ENCODE peak calls at places on chromosomes 3 and 15, in five cellular contexts. M is mesothelial cell of epicardium, E is psoas muscle, W is HL-60, O is PC-3. S is an unnamed sample.

GRCh38 chr15:35466476-35466875 is 79.5 kb downstream of the DPH6 start:
- DNase-seq in M (no peak), E (no peak), O (peak), W (no peak), S (no peak)

GRCh38 chr3:38843898-38844297 is 27.9 kb upstream of the SCN10A start:
- DNase-seq in O (peak), W (no peak), E (no peak), M (no peak), S (no peak)

GRCh38 chr3:85255954-85256353 is 297.2 kb downstream of the CADM2 start:
- DNase-seq in M (no peak), E (no peak), O (no peak), W (no peak), S (no peak)

GRCh38 chr3:80252113-80252512 is 484.3 kb upstream of the ROBO1 start:
- DNase-seq in M (no peak), O (no peak), E (no peak), W (no peak), S (no peak)

GRCh38 chr3:105672996-105673395 is 195.8 kb downstream of the CBLB start:
- DNase-seq in W (no peak), O (no peak), E (no peak), M (no peak), S (no peak)

GRCh38 chr3:41118461-41119385 is 80.6 kb upstream of the CTNNB1 start:
- DNase-seq in M (no peak), W (no peak), O (no peak), E (no peak), S (no peak)

GRCh38 chr15:27989838-27990237 is 109.3 kb downstream of the OCA2 start:
- DNase-seq in E (no peak), W (no peak), M (no peak), O (no peak), S (no peak)

GRCh38 chr3:46942079-46942478 is 34.5 kb downstream of the CCDC12 start:
- DNase-seq in W (no peak), O (no peak), M (no peak), E (no peak), S (no peak)

GRCh38 chr3:11212301-11212613 is 58.0 kb downstream of the HRH1 start:
- DNase-seq in O (peak), M (no peak), W (no peak), E (no peak), S (no peak)

GRCh38 chr3:131591394-131591990 is 88.7 kb upstream of the MRPL3 start:
- DNase-seq in M (peak), E (no peak), W (no peak), O (peak), S (no peak)

GRCh38 chr3:172159962-172160538 is 120.7 kb downstream of the FNDC3B start:
- DNase-seq in E (peak), O (no peak), W (peak), M (no peak), S (peak)

GRCh38 chr3:62665627-62666433 is 209.4 kb downstream of the CADPS start:
- DNase-seq in M (peak), W (peak), E (peak), O (peak), S (no peak)

GRCh38 chr15:65249641-65250040 is 37.0 kb downstream of the PARP16 start:
- DNase-seq in E (no peak), W (no peak), M (no peak), O (no peak), S (no peak)

GRCh38 chr15:79919749-79920511 is 23.1 kb upstream of the MTHFS start:
- DNase-seq in E (no peak), M (no peak), W (no peak), O (no peak), S (no peak)

GRCh38 chr3:42051384-42052131 is 39.6 kb upstream of the TRAK1 start:
- DNase-seq in W (no peak), M (peak), E (no peak), O (no peak), S (no peak)

GRCh38 chr3:110420158-110420641 is 651.4 kb upstream of the NECTIN3 start:
- DNase-seq in E (no peak), W (no peak), M (no peak), O (peak), S (no peak)

GRCh38 chr3:58161435-58162398 is 49.1 kb downstream of the DNASE1L3 start:
- DNase-seq in W (no peak), M (no peak), O (peak), E (peak), S (no peak)

GRCh38 chr3:64806668-64807067 is 118.9 kb upstream of the ADAMTS9 start:
- DNase-seq in O (no peak), M (no peak), W (no peak), E (no peak), S (no peak)

GRCh38 chr3:11556851-11557644 is 86.7 kb downstream of the VGLL4 start:
- DNase-seq in O (no peak), E (peak), M (no peak), W (no peak), S (no peak)

GRCh38 chr3:128787256-128788253 is 61.6 kb downstream of the RAB7A start:
- DNase-seq in M (no peak), W (peak), E (no peak), O (peak), S (peak)
- TF ChIP-seq CTCF in M (peak), W (peak), E (peak), O (peak), S (peak)

DNA sequence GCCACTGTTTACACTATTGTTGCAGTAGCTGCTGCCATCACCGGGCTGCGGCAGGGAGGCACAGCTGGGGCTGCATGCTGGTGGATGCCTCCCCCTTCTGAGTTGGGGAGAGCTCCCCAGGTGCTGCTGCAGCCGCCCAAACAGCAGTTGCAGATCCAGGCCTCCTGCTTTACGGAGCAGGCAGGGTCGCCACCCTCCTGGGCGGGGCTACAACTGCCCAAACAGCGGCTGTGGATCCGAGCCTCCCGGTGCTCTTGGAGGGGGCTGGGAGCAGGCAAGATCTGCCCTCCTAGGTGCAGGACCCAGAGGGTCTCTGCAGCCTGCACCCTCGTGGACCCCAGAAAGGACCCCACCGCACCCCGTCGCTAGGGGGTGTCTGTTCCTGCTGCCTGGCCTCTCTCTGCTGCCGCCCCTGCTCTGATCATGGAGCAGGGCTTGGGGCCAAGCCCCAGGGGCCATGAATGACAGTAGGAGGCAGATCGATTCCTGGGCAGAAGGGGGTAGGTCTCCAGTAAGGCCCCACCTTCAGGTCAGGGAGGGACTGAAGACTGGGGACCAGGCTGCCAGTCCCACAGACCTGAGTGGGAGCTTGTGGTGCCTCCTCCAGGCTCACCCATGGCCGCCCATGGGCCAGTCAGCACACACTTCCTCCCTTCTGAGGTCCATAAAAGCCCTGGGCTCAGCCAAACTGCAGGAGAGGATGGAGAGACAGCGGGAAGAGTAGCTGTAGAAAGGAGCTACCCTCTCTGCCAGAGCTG is 4.5 kb upstream of the SKIC8 start:
- DNase-seq in O (no peak), M (no peak), E (no peak), W (no peak), S (no peak)
- TF ChIP-seq CTCF in O (no peak), M (no peak), E (no peak), W (no peak), S (no peak)

GRCh38 chr15:101664303-101664913 is 12.2 kb upstream of the TM2D3 start:
- DNase-seq in E (no peak), W (no peak), O (peak), M (no peak), S (no peak)
- TF ChIP-seq CTCF in E (no peak), W (peak), O (peak), M (no peak), S (peak)

GRCh38 chr15:53976844-53977392 is 1.3 kb upstream of the UNC13C start:
- DNase-seq in E (peak), M (peak), O (peak), W (no peak), S (no peak)
- TF ChIP-seq CTCF in E (no peak), M (no peak), O (peak), W (no peak), S (no peak)